ENCODE peak calls at places on chromosomes 4 and X, in eight cellular contexts. B, Z, C, J, D, A, H and M are unnamed samples.

GRCh38 chr4:168765726-168766125 is 244.3 kb downstream of the CBR4 start:
- DNase-seq in C (no peak), J (no peak), Z (no peak), A (no peak), D (no peak), H (peak; percentile 69), B (no peak), M (peak; percentile 55)

GRCh38 chr4:151223465-151223864 is 53.5 kb upstream of the PRSS48 start:
- DNase-seq in C (no peak), D (no peak), H (no peak), J (no peak), B (no peak), A (no peak), Z (no peak), M (no peak)

GRCh38 chr4:91963489-91963888 is 340.3 kb upstream of the GRID2 start:
- DNase-seq in C (no peak), A (peak; percentile 3), B (no peak), H (peak; percentile 81), D (no peak), J (no peak), Z (no peak), M (peak; percentile 11)

GRCh38 chr4:80592950-80593349 is 257.4 kb downstream of the CFAP299 start:
- DNase-seq in B (no peak), J (no peak), A (no peak), H (no peak), D (no peak), C (no peak), Z (peak; percentile 40), M (no peak)

GRCh38 chrX:132860200-132860599 is 98.2 kb downstream of the HS6ST2 start:
- DNase-seq in A (no peak), C (no peak), J (no peak), D (no peak), Z (no peak), H (no peak), B (no peak), M (no peak)

GRCh38 chr4:153151535-153152452 is 52.4 kb upstream of the TRIM2 start:
- DNase-seq in C (no peak), B (peak; percentile 90), D (peak; percentile 75), H (no peak), J (peak; percentile 67), Z (no peak), A (no peak), M (peak; percentile 22)

GRCh38 chr4:183455431-183456145 is 11.2 kb downstream of the CDKN2AIP start:
- DNase-seq in Z (no peak), B (no peak), A (no peak), J (no peak), D (no peak), H (no peak), C (no peak), M (no peak)

GRCh38 chr4:17097369-17097768 is 198.9 kb upstream of the LDB2 start:
- DNase-seq in H (no peak), J (no peak), B (no peak), C (no peak), D (no peak), Z (no peak), A (no peak), M (no peak)

GRCh38 chr4:145507636-145508035 is 26.0 kb downstream of the SMAD1 start:
- DNase-seq in D (no peak), A (no peak), Z (peak; percentile 45), H (peak; percentile 88), J (no peak), C (no peak), B (no peak), M (no peak)

GRCh38 chr4:24471623-24472510 is 112.5 kb downstream of the DHX15 start:
- DNase-seq in Z (no peak), B (peak; percentile 71), D (no peak), J (peak; percentile 71), A (peak; percentile 30), C (no peak), H (no peak), M (no peak)

GRCh38 chr4:139647184-139647583 is 18.4 kb upstream of the MGST2 start:
- DNase-seq in H (peak; percentile 55), C (no peak), D (no peak), Z (no peak), B (no peak), J (no peak), A (no peak), M (no peak)

GRCh38 chr4:536351-536972 is 37.5 kb downstream of the PIGG start:
- DNase-seq in C (no peak), Z (no peak), B (no peak), D (no peak), H (no peak), J (no peak), A (no peak), M (no peak)

GRCh38 chrX:124502144-124502543 is 155.8 kb downstream of the SH2D1A start:
- DNase-seq in Z (no peak), H (no peak), J (no peak), B (peak; percentile 39), C (no peak), A (no peak), D (no peak), M (no peak)

GRCh38 chr4:138919094-138919936 is 96.3 kb upstream of the NOCT start:
- DNase-seq in D (peak; percentile 85), Z (peak; percentile 42), C (no peak), H (peak; percentile 69), B (peak; percentile 86), A (peak; percentile 73), J (peak; percentile 73), M (peak; percentile 50)

GRCh38 chrX:70916754-70917153 is 8.2 kb upstream of the TEX11 start:
- DNase-seq in J (no peak), A (no peak), D (no peak), Z (no peak), C (no peak), B (no peak), H (no peak), M (no peak)

GRCh38 chr4:98374643-98375042 is 113.5 kb downstream of the RAP1GDS1 start:
- DNase-seq in A (peak; percentile 5), Z (no peak), J (no peak), B (no peak), C (no peak), H (no peak), D (no peak), M (no peak)

GRCh38 chr4:102354671-102355454 is 9.6 kb upstream of the SLC39A8 start:
- DNase-seq in C (no peak), J (no peak), D (no peak), Z (no peak), A (no peak), B (no peak), H (no peak), M (no peak)

GRCh38 chrX:108945883-108946523 is 209.6 kb upstream of the IRS4 start:
- DNase-seq in A (no peak), B (no peak), H (peak; percentile 2), J (no peak), D (no peak), Z (no peak), C (no peak), M (no peak)